ENCODE peak calls at places on chromosomes 11 and 22, in four cellular contexts. C, X, W and Q are unnamed samples.

GRCh38 chr11:69321877-69322350 is 28.0 kb downstream of the MYEOV start:
- DNase-seq in C (no peak), X (no peak), W (no peak), Q (no peak)

GRCh38 chr11:128022007-128022368 is 565.4 kb downstream of the ETS1 start:
- DNase-seq in C (no peak), X (no peak), W (no peak), Q (no peak)

GRCh38 chr11:65613091-65613928 is 711 bp downstream of the MAP3K11 start:
- DNase-seq in C (no peak), X (no peak), W (no peak), Q (no peak)

GRCh38 chr11:65967329-65967934 is 5.9 kb downstream of the SART1 start:
- DNase-seq in C (no peak), X (no peak), W (no peak), Q (no peak)

GRCh38 chr11:92511522-92512203 is 287.0 kb downstream of the FAT3 start:
- DNase-seq in C (no peak), X (no peak), W (no peak), Q (no peak)

GRCh38 chr11:118343981-118344521 is at the start of gene CD3G:
- DNase-seq in C (peak), X (no peak), W (no peak), Q (no peak)

GRCh38 chr11:118610773-118611432 is 3.5 kb downstream of the PHLDB1 start:
- DNase-seq in C (peak), X (peak), W (peak), Q (peak)

GRCh38 chr11:110903830-110904229 is 191.6 kb upstream of the ARHGAP20 start:
- DNase-seq in C (no peak), X (no peak), W (no peak), Q (no peak)

GRCh38 chr22:30361916-30362631 is 5.3 kb downstream of the CCDC157 start:
- DNase-seq in C (no peak), X (no peak), W (no peak), Q (no peak)

GRCh38 chr22:19052941-19053551 is 69.2 kb downstream of the DGCR2 start:
- DNase-seq in C (no peak), X (peak), W (no peak), Q (no peak)

GRCh38 chr11:129434641-129435498 is 59.2 kb downstream of the BARX2 start:
- DNase-seq in C (no peak), X (no peak), W (no peak), Q (no peak)

GRCh38 chr22:17264321-17265052 is 45.3 kb upstream of the ADA2 start:
- DNase-seq in C (no peak), X (no peak), W (no peak), Q (peak)

GRCh38 chr11:114150671-114151070 is 91.2 kb downstream of the ZBTB16 start:
- DNase-seq in C (no peak), X (no peak), W (no peak), Q (no peak)

GRCh38 chr22:25134028-25134427 is 65.6 kb upstream of the CRYBB3 start:
- DNase-seq in C (no peak), X (no peak), W (no peak), Q (no peak)

GRCh38 chr11:61138940-61139339 is 22.3 kb downstream of the VPS37C start:
- DNase-seq in C (no peak), X (no peak), W (no peak), Q (no peak)

GRCh38 chr11:96063886-96064285 is 140.0 kb upstream of the MTMR2 start:
- DNase-seq in C (no peak), X (no peak), W (no peak), Q (no peak)

GRCh38 chr11:71151561-71151960 is 100.8 kb downstream of the SHANK2 start:
- DNase-seq in C (no peak), X (no peak), W (no peak), Q (no peak)

GRCh38 chr11:123431619-123432018 is 1.6 kb downstream of the GRAMD1B start:
- DNase-seq in C (no peak), X (no peak), W (no peak), Q (no peak)

GRCh38 chr11:125351868-125352250 is 144.2 kb downstream of the FEZ1 start:
- DNase-seq in C (no peak), X (no peak), W (no peak), Q (no peak)

GRCh38 chr22:35538801-35539321 is 1.8 kb upstream of the RASD2 start:
- DNase-seq in C (no peak), X (no peak), W (peak), Q (no peak)

GRCh38 chr11:73330569-73331093 is 22.6 kb downstream of the ARHGEF17 start:
- DNase-seq in C (no peak), X (no peak), W (no peak), Q (no peak)

GRCh38 chr11:134532176-134532920 is 120.3 kb upstream of the B3GAT1 start:
- DNase-seq in C (no peak), X (no peak), W (no peak), Q (peak)

GRCh38 chr11:126647735-126648134 is 292.2 kb downstream of the ST3GAL4 start:
- DNase-seq in C (no peak), X (no peak), W (no peak), Q (no peak)

GRCh38 chr22:19111584-19111983 is 10.6 kb downstream of the DGCR2 start:
- DNase-seq in C (no peak), X (no peak), W (no peak), Q (no peak)

GRCh38 chr22:36562261-36562835 is 33.4 kb upstream of the EIF3D start:
- DNase-seq in C (no peak), X (no peak), W (no peak), Q (no peak)

GRCh38 chr11:69295995-69296889 is 2.3 kb downstream of the MYEOV start:
- DNase-seq in C (no peak), X (no peak), W (no peak), Q (no peak)

GRCh38 chr11:85810871-85811611 is at the start of gene SYTL2:
- DNase-seq in C (peak), X (peak), W (peak), Q (peak)

GRCh38 chr11:74462009-74462408 is 5.3 kb downstream of the KCNE3 start:
- DNase-seq in C (no peak), X (peak), W (no peak), Q (no peak)

GRCh38 chr11:13434247-13435205 is 28.5 kb downstream of the BTBD10 start:
- DNase-seq in C (no peak), X (no peak), W (no peak), Q (no peak)

GRCh38 chr11:76661306-76661751 is 9.2 kb downstream of the LRRC32 start:
- DNase-seq in C (no peak), X (no peak), W (no peak), Q (no peak)

GRCh38 chr11:78151804-78152203 is 12.4 kb upstream of the ALG8 start:
- DNase-seq in C (no peak), X (no peak), W (no peak), Q (no peak)

GRCh38 chr11:78150754-78151153 is 11.3 kb upstream of the ALG8 start:
- DNase-seq in C (no peak), X (no peak), W (no peak), Q (no peak)

GRCh38 chr11:78147807-78148206 is 8.4 kb upstream of the ALG8 start:
- DNase-seq in C (no peak), X (no peak), W (no peak), Q (no peak)

GRCh38 chr11:78150346-78150745 is 10.9 kb upstream of the ALG8 start:
- DNase-seq in C (no peak), X (no peak), W (no peak), Q (no peak)

GRCh38 chr11:78149646-78150045 is 10.2 kb upstream of the ALG8 start:
- DNase-seq in C (no peak), X (no peak), W (no peak), Q (no peak)
- TF ChIP-seq CTCF in C (no peak), X (no peak), W (no peak), Q (no peak)

DNA sequence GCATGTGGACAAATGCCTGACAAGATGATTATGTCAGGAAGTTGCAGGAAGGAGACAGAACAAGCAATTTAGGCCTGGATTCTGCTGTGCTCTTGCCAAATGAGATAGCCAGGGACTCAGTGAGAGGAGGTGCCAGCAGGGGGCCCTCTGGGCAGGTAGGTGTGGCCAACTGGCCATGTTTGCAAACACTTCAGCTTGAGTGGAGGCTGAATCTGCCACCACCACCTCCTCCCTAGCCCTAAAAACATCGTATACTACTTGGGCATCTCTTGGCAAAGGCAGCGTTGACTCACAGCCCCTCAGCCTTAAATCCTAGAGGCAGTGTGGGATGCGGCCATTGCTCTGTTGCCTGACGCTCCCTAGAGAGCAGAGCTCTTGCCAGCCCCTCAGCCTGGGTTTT is 95.1 kb upstream of the PLET1 start:
- DNase-seq in C (no peak), X (no peak), W (no peak), Q (no peak)
- TF ChIP-seq CTCF in C (no peak), X (no peak), W (peak), Q (no peak)

DNA sequence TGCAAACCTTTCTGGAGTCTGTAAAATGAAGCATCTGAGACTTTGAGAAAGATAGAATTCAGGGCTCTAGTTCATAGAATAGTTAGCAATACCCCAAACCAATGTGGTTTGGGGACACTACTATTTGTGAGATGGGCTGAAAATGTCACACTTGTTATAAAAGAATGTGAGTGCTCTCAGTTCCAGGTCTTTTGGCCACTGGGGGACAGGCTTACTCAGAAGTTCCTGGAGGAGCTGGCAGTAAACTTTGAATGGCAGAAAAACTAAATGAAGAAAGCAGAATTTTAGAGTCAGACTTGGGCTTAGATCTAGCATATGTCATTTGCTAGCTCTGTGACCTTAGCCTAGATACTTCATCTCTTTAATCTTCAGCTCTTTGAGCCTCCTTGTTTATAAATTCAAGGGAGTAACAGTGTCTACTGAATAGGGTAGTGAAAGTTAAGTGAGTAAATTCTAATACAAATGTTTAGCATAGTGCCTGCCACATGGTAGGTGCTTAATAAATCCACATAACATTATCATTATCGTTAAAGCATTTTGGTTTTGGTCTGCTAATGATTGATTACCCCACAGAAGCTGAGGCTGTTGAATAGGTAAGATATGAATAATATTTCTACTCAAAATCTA is 3.7 kb downstream of the LYVE1 start:
- DNase-seq in C (no peak), X (no peak), W (no peak), Q (no peak)
- TF ChIP-seq CTCF in C (no peak), X (no peak), W (no peak), Q (no peak)

GRCh38 chr11:55726715-55727324 is 46.4 kb upstream of the OR5D13 start:
- DNase-seq in C (no peak), X (no peak), W (no peak), Q (no peak)
- TF ChIP-seq CTCF in C (no peak), X (no peak), W (no peak), Q (peak)

GRCh38 chr11:18012906-18013781 is at the start of gene SERGEF:
- DNase-seq in C (peak), X (peak), W (peak), Q (peak)
- TF ChIP-seq CTCF in C (no peak), X (no peak), W (peak), Q (peak)

DNA sequence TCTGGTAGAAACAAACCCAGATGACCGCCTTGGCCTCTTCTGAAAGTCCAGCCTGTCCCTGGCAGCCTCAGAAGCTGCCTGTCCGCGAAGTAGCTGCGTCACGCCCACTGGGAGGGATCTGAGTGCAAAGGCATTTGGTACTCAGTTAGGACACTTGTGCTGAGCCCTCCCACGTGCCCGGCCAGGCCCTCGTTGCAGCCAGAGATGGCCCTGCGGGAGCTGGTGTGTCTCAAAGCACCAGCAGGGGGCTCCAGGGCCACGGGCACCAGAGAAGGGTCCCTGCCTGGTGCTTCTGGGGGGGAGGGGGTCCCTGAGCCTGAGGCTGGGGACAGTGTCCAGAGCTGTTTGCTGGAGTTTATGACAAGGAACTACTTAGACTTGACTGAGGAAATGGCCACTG is 5.8 kb downstream of the SELENOO start:
- DNase-seq in C (no peak), X (no peak), W (no peak), Q (no peak)
- TF ChIP-seq CTCF in C (peak), X (peak), W (peak), Q (peak)

GRCh38 chr22:37608477-37609239 is at the start of gene GGA1:
- DNase-seq in C (peak), X (peak), W (peak), Q (peak)

GRCh38 chr22:37609240-37610152 is 862 bp downstream of the GGA1 start:
- DNase-seq in C (no peak), X (peak), W (no peak), Q (no peak)

GRCh38 chr22:37604875-37605274 is 3.8 kb upstream of the GGA1 start:
- DNase-seq in C (peak), X (no peak), W (no peak), Q (no peak)

GRCh38 chr22:37607912-37608476 is 640 bp upstream of the GGA1 start:
- DNase-seq in C (no peak), X (no peak), W (no peak), Q (no peak)

DNA sequence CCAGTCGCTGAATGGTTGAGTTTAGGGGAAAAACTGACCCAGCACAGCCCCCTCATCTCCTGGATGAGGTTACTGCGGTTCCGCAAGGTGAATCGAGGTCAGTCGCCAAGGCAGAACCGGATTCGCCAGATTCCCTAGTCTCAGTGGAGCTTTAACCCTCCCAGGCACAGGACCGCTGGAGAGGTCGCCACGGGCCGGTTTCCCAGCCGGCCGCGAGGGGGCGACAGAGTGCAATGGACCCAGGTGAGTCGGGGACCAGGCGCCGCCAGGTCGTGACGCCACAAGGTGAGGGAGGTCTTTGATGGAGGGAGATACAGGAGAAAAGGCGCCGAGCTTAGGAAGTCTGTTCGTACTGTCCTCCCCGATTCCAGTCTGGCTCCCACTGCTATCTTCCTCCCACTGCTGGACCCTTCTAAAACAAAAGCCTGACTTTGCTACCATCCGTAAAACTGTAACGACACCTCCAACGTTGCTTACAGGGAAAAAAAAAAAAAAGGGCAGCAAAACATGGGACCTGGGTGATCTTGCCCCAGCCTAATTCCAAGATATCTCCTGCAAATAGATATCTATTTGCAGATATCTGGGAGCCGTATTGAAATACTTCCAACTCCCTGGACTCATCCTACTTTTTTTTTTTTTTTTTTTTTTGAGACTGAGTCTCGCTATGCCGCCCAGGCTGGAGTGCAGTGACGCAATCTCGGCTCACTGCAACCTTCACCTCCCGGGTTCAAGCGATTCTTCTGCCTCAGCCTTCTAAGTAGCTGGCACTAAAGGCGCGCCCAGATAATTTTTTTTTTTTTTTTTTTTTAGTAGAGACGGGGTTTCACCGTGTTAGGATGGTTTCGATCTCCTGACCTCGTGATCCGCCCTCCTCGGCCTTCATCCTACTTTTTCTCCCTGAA is 1.4 kb upstream of the GGA1 start:
- DNase-seq in C (peak), X (peak), W (peak), Q (peak)
- TF ChIP-seq CTCF in C (peak), X (peak), W (peak), Q (peak)

DNA sequence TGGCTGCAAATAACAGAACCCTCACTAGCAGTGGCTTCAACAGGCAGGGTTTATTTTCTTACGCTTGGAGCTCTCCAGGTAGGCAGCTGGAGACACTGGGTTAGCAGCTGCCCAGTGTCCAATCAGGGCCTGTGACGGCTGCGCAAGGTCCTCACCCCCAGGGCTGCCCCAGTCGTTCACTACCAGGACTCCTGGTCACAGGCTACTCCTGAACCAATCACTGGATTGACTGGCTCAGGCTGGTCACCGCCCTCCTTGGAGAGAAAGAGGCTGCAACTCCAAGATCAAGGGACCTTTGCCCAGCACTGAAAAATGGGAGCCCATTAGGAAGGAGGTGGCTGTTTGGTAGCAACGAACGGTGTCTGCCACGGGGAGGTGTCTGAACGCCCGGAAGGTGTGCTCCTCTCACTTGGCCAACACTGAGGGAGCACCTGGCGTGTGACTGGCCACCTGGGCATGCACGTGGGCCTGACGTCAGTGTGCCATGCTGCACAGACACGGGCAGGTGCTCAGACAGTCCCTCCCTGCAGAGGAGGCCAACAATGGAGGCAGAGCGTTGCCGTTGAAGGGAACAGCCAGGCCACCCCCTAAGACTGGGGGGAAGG is 5.1 kb downstream of the ARSA start:
- DNase-seq in C (no peak), X (no peak), W (no peak), Q (no peak)
- TF ChIP-seq CTCF in C (no peak), X (no peak), W (no peak), Q (no peak)